ENCODE peak calls at places on chromosomes 3 and 15, in five cellular contexts. V is HCT116, I is GM12878, Z is K562, W is SK-N-SH. P is an unnamed sample.

GRCh38 chr15:55758580-55758986 is 15.6 kb upstream of the PRTG start:
- DNase-seq in I (no peak), W (no peak), V (no peak), Z (no peak), P (no peak)

GRCh38 chr3:194270627-194271458 is 80.3 kb downstream of the CPN2 start:
- DNase-seq in V (peak), Z (no peak), W (peak), I (no peak), P (no peak)

GRCh38 chr3:32913790-32914446 is 37.5 kb upstream of the CCR4 start:
- DNase-seq in I (no peak), W (no peak), V (no peak), Z (peak), P (no peak)

GRCh38 chr3:157160652-157161480 is 919 bp upstream of the CCNL1 start:
- DNase-seq in I (no peak), W (peak), V (peak), Z (peak), P (no peak)

GRCh38 chr3:61774279-61774890 is 213.0 kb downstream of the PTPRG start:
- DNase-seq in I (no peak), V (no peak), Z (no peak), W (no peak), P (no peak)

GRCh38 chr3:129892486-129892856 is 1.0 kb downstream of the TMCC1 start:
- DNase-seq in Z (no peak), W (no peak), I (no peak), V (no peak), P (no peak)

GRCh38 chr3:46663611-46664135 is 29.8 kb downstream of the ALS2CL start:
- DNase-seq in Z (peak), W (peak), V (no peak), I (no peak), P (peak)

GRCh38 chr3:43910750-43911149 is 220.0 kb downstream of the ABHD5 start:
- DNase-seq in W (no peak), Z (no peak), I (no peak), V (no peak), P (no peak)

GRCh38 chr15:92226020-92226612 is 167.6 kb upstream of the ST8SIA2 start:
- DNase-seq in W (peak), I (no peak), V (peak), Z (no peak), P (no peak)

GRCh38 chr15:56353119-56353518 is 12.1 kb upstream of the TEX9 start:
- DNase-seq in W (no peak), Z (no peak), V (no peak), I (no peak), P (no peak)

GRCh38 chr3:114411292-114411691 is 117.5 kb downstream of the TIGIT start:
- DNase-seq in V (no peak), I (no peak), W (no peak), Z (no peak), P (no peak)

GRCh38 chr15:47185222-47185800 is 532.0 kb upstream of the SEMA6D start:
- DNase-seq in I (no peak), Z (no peak), V (no peak), W (no peak), P (no peak)

GRCh38 chr15:49428392-49429095 is 5.5 kb downstream of the FGF7 start:
- DNase-seq in W (no peak), V (no peak), Z (no peak), I (no peak), P (no peak)

GRCh38 chr3:123773681-123774431 is 110.3 kb downstream of the MYLK start:
- DNase-seq in V (no peak), I (no peak), Z (no peak), W (peak), P (no peak)

GRCh38 chr3:50516048-50516871 is 12.8 kb upstream of the CACNA2D2 start:
- DNase-seq in Z (peak), I (no peak), V (no peak), W (peak), P (peak)

GRCh38 chr15:70762469-70763119 is 764 bp downstream of the UACA start:
- DNase-seq in Z (no peak), I (no peak), W (peak), V (peak), P (no peak)

GRCh38 chr15:45660231-45660979 is 25.6 kb downstream of the SQOR start:
- DNase-seq in Z (peak), I (no peak), W (no peak), V (no peak), P (no peak)

GRCh38 chr3:23761440-23761896 is 44.3 kb upstream of the UBE2E1 start:
- DNase-seq in V (peak), W (no peak), Z (peak), I (peak), P (no peak)

GRCh38 chr3:75337226-75337900 is 326.8 kb upstream of the FRG2C start:
- DNase-seq in Z (no peak), W (no peak), V (no peak), I (no peak), P (no peak)

GRCh38 chr3:133895208-133896001 is at the start of gene RAB6B:
- DNase-seq in Z (peak), V (no peak), W (peak), I (no peak), P (no peak)

GRCh38 chr3:162525052-162525451 is 1028.4 kb downstream of the OTOL1 start:
- DNase-seq in W (no peak), Z (no peak), I (no peak), V (no peak), P (no peak)

GRCh38 chr3:176347424-176348146 is 849.7 kb downstream of the TBL1XR1 start:
- DNase-seq in V (no peak), Z (no peak), I (no peak), W (no peak), P (no peak)

GRCh38 chr3:41404601-41405000 is 205.3 kb downstream of the CTNNB1 start:
- DNase-seq in Z (no peak), W (no peak), I (no peak), V (no peak), P (no peak)

GRCh38 chr15:65365229-65365628 is 12.6 kb downstream of the IGDCC3 start:
- DNase-seq in Z (no peak), I (no peak), W (no peak), V (no peak), P (no peak)

GRCh38 chr3:156211583-156211982 is 91.2 kb downstream of the KCNAB1 start:
- DNase-seq in I (no peak), V (no peak), W (no peak), Z (no peak), P (no peak)

GRCh38 chr15:75947117-75947516 is 43.4 kb downstream of the FBXO22 start:
- DNase-seq in V (no peak), I (no peak), W (no peak), Z (no peak), P (no peak)

GRCh38 chr3:17585561-17586325 is 156.7 kb downstream of the TBC1D5 start:
- DNase-seq in Z (no peak), I (no peak), W (no peak), V (no peak), P (no peak)

DNA sequence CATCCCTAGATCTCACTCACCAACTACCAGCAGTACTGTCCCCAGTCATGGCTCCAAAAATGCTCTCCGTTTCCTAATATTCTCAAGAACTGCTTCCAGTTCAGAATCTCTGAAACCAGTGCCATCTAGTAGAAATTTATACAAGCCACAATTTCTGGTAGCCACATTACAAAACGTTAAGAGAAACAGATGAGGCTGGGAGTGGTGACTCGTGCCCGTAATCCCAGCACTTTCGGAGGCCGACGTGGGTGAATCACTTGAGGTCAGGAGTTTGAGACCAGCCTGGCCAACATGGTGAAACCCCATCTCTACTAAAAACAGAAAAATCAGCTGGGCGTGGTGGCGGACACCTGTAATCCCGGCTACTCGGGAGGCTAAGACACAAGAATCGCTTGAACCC is 78.4 kb upstream of the RAD18 start:
- DNase-seq in W (no peak), V (no peak), Z (no peak), I (no peak), P (no peak)
- TF ChIP-seq YY1 in W (no peak), V (no peak), Z (no peak), I (no peak), P (no peak)

DNA sequence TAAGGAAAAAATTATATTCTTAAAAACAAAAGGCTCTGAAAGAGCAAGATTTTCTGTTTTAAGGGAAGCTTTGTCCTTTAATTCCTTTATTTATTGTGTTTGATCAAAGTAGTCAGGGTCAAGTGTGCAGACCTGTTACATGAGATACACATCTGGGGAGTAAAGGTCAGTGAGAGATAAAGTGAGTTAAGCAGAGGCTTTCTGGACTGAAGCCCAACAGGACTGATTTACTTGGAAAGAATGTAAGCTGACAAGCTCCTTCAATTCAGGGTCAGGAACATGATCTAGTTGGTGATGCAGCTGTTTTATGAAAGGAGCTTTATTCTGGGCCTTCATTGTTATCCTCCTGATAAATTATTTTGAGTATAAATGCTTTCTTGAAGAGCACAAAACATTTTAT is 20.7 kb upstream of the OTOL1 start:
- DNase-seq in I (no peak), V (peak), W (peak), Z (no peak), P (no peak)
- TF ChIP-seq MAX in I (no peak), V (no peak), W (no peak), Z (no peak), P (no peak)

GRCh38 chr3:138898301-138898700 is 48.6 kb downstream of the FOXL2 start:
- DNase-seq in Z (peak), W (no peak), I (no peak), V (no peak), P (no peak)
- TF ChIP-seq YY1 in Z (no peak), W (no peak), I (no peak), V (no peak), P (no peak)

GRCh38 chr15:39746176-39746575 is 36.5 kb downstream of the FSIP1 start:
- DNase-seq in I (no peak), Z (no peak), W (no peak), V (no peak), P (no peak)
- TF ChIP-seq MAX in I (no peak), Z (no peak), W (no peak), V (no peak), P (no peak)

DNA sequence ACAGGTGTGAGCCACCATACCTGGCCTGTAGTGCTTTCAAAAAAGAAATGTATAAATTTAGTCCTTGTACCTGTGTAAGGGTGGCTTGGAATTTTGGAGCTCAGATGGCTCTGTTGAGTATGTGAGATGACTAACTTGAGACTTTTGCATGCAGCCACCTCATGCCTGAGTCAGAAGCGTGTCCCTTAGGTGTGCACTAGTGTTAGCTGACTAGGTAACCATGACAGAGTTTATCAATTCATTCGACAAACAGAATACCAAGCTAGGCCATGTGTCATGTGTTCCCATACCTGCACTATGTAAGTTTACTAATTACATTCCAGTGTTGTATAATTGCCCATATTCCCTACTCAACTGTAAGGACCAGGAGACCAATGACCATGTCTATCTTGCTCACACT is 4.0 kb upstream of the ZNF639 start:
- DNase-seq in V (no peak), W (no peak), I (no peak), Z (no peak), P (no peak)
- TF ChIP-seq YY1 in V (no peak), W (no peak), I (no peak), Z (no peak), P (no peak)

GRCh38 chr15:52710050-52710709 is 31.0 kb upstream of the ATOSA start:
- DNase-seq in W (no peak), I (peak), Z (no peak), V (no peak), P (no peak)
- TF ChIP-seq MAX in W (no peak), I (no peak), Z (no peak), V (no peak), P (no peak)

P was measured in H1.